ENCODE peak calls at places on chromosomes 2 and 18, in six cellular contexts. B, Z, T, J, N and Q are unnamed samples.

GRCh38 chr18:10421859-10422258 is 32.6 kb upstream of the APCDD1 start:
- DNase-seq in N (no peak), J (peak; percentile 31), T (no peak), Z (no peak), B (peak; percentile 55), Q (no peak)

GRCh38 chr18:9991021-9992000 is 77.5 kb downstream of the VAPA start:
- DNase-seq in B (no peak), T (no peak), N (no peak), J (no peak), Z (peak; percentile 14), Q (no peak)

GRCh38 chr18:34509163-34509562 is 200.9 kb upstream of the DTNA start:
- DNase-seq in N (no peak), T (no peak), J (no peak), Z (no peak), B (no peak), Q (no peak)

GRCh38 chr18:74259332-74259731 is 32.4 kb downstream of the CYB5A start:
- DNase-seq in N (no peak), B (no peak), T (no peak), J (no peak), Z (no peak), Q (no peak)

GRCh38 chr18:58785171-58785805 is 79.4 kb upstream of the ZNF532 start:
- DNase-seq in N (no peak), T (no peak), J (peak; percentile 92), Z (peak; percentile 53), B (peak; percentile 92), Q (no peak)

GRCh38 chr2:239858179-239858578 is 167.0 kb downstream of the NDUFA10 start:
- DNase-seq in Z (no peak), B (no peak), T (no peak), J (no peak), N (no peak), Q (no peak)

GRCh38 chr2:200119236-200119635 is 163.9 kb downstream of the MAIP1 start:
- DNase-seq in J (no peak), N (no peak), Z (no peak), T (no peak), B (no peak), Q (no peak)

GRCh38 chr18:56148373-56148772 is 490.0 kb downstream of the TXNL1 start:
- DNase-seq in Z (no peak), J (peak; percentile 94), T (no peak), N (no peak), B (peak; percentile 82), Q (no peak)

GRCh38 chr2:172614932-172615331 is 59.0 kb downstream of the PDK1 start:
- DNase-seq in N (no peak), B (peak; percentile 48), Z (no peak), T (no peak), J (no peak), Q (no peak)

GRCh38 chr2:222480497-222480896 is 56.2 kb downstream of the SGPP2 start:
- DNase-seq in T (no peak), B (no peak), J (no peak), Z (no peak), N (no peak), Q (no peak)

GRCh38 chr2:22957441-22957840 is 427.5 kb upstream of the KLHL29 start:
- DNase-seq in J (no peak), B (no peak), T (no peak), N (no peak), Z (no peak), Q (no peak)

GRCh38 chr2:62284471-62284870 is 88.6 kb downstream of the B3GNT2 start:
- DNase-seq in J (no peak), B (no peak), N (no peak), Z (no peak), T (no peak), Q (no peak)

GRCh38 chr18:22349317-22349898 is 68.3 kb downstream of the CTAGE1 start:
- DNase-seq in B (no peak), J (no peak), T (no peak), N (no peak), Z (no peak), Q (no peak)

GRCh38 chr18:60053747-60054304 is 154.0 kb downstream of the PMAIP1 start:
- DNase-seq in Z (peak; percentile 22), T (no peak), N (peak; percentile 60), J (peak; percentile 95), B (peak; percentile 93), Q (peak; percentile 52)

GRCh38 chr2:101803945-101804696 is 106.6 kb downstream of the MAP4K4 start:
- DNase-seq in B (no peak), Z (no peak), T (no peak), N (peak; percentile 50), J (peak; percentile 66), Q (no peak)

GRCh38 chr18:58124475-58124874 is 80.4 kb downstream of the NEDD4L start:
- DNase-seq in T (no peak), N (no peak), Z (no peak), J (no peak), B (no peak), Q (no peak)

GRCh38 chr2:67974564-67975430 is 88.0 kb downstream of the C1D start:
- DNase-seq in Z (no peak), B (peak; percentile 32), T (peak; percentile 61), J (no peak), N (no peak), Q (no peak)

GRCh38 chr2:9779572-9780264 is 63.6 kb upstream of the TAF1B start:
- DNase-seq in T (peak; percentile 46), J (no peak), N (no peak), B (no peak), Z (no peak), Q (peak; percentile 52)

GRCh38 chr18:48803518-48803917 is 147.2 kb downstream of the SMAD7 start:
- DNase-seq in Z (peak; percentile 9), J (no peak), T (peak; percentile 11), B (no peak), N (no peak), Q (no peak)

GRCh38 chr18:78503129-78503528 is 476.5 kb upstream of the SALL3 start:
- DNase-seq in B (no peak), J (no peak), Z (no peak), T (no peak), N (no peak), Q (no peak)

GRCh38 chr2:222499226-222499625 is 74.9 kb downstream of the SGPP2 start:
- DNase-seq in N (no peak), Z (no peak), B (no peak), T (no peak), J (no peak), Q (no peak)

GRCh38 chr2:2646312-2647051 is 315.4 kb upstream of the MYT1L start:
- DNase-seq in J (no peak), T (no peak), Z (no peak), B (no peak), N (no peak), Q (no peak)

GRCh38 chr2:147076634-147077033 is 768.2 kb upstream of the ACVR2A start:
- DNase-seq in N (no peak), T (no peak), J (peak; percentile 62), B (peak; percentile 56), Z (no peak), Q (no peak)

GRCh38 chr2:33134086-33134763 is 187.5 kb downstream of the LTBP1 start:
- DNase-seq in J (peak; percentile 99), Z (peak; percentile 28), B (peak; percentile 99), N (peak; percentile 67), T (no peak), Q (no peak)

GRCh38 chr2:102510791-102511575 is 38.0 kb downstream of the SLC9A4 start:
- DNase-seq in B (no peak), Z (no peak), T (no peak), J (no peak), N (no peak), Q (no peak)

GRCh38 chr18:70671889-70672551 is 383.2 kb downstream of the SOCS6 start:
- DNase-seq in T (no peak), Z (no peak), J (no peak), B (no peak), N (no peak), Q (no peak)

DNA sequence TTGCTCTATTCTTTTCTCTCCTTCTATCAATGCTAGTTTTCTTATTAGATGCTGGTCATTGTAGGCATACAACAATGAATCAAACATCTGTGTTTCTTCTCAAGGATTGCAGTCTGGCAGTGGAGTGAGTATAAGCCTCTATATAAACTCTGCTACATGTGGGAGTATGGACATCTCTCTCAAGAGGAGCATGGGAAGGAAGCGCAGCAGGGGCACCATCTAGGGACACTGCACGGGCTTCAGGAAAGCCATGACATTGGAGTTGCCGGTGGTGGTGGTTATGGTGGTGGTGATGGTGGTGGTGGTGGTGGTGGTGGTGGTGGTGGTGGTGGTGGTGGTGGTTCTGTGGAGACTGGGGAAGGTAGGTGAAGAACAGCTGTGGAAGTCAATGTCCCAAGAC is 462.6 kb downstream of the RNF144A start:
- DNase-seq in N (peak; percentile 21), J (no peak), T (no peak), B (no peak), Z (peak; percentile 24), Q (peak; percentile 39)
- TF ChIP-seq CTCF in N (peak; percentile 69), J (no peak), T (no peak), B (no peak), Z (no peak), Q (peak; percentile 45)

GRCh38 chr2:139159177-139159576 is 379.0 kb upstream of the NXPH2 start:
- DNase-seq in N (no peak), J (no peak), Z (no peak), B (no peak), T (no peak), Q (no peak)
- H3K4me3 ChIP-seq in N (no peak overlapping the region), J (no peak overlapping the region), Z (no peak overlapping the region), B (no peak overlapping the region), T (no peak overlapping the region), Q (no peak overlapping the region)

DNA sequence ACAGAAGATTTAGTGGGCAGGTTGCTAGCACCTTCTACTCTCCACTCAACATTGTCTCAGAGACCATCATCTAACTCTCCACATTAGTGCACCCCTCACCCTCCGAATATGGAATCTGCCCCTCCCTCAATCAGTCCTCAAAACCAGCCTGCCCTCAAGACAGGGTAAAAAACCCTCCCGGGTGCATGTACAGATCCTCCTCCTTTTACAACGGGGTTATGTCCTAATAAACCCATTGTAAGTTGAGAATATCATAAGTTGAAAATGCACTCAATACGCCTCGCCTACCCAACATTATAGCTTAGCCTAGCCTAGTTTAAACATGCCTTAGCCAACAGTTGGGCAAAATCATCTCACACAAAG is 183.8 kb upstream of the ARL4C start:
- DNase-seq in T (no peak), B (no peak), N (no peak), Z (no peak), J (no peak), Q (no peak)
- TF ChIP-seq CTCF in T (no peak), B (no peak), N (no peak), Z (no peak), J (no peak), Q (no peak)

GRCh38 chr2:197200657-197201056 is 109.9 kb downstream of the ANKRD44 start:
- DNase-seq in J (no peak), T (no peak), Z (no peak), B (no peak), N (no peak), Q (no peak)
- H3K4me3 ChIP-seq in J (no peak overlapping the region), T (no peak overlapping the region), Z (no peak overlapping the region), B (no peak overlapping the region), N (no peak overlapping the region), Q (no peak overlapping the region)

GRCh38 chr18:7805880-7806279 is 238.8 kb downstream of the PTPRM start:
- DNase-seq in T (no peak), N (no peak), B (no peak), J (no peak), Z (no peak), Q (no peak)
- TF ChIP-seq CTCF in T (no peak), N (no peak), B (no peak), J (peak; percentile 10), Z (no peak), Q (no peak)

GRCh38 chr18:8525692-8526091 is 83.5 kb upstream of the RAB12 start:
- DNase-seq in N (peak; percentile 8), Z (no peak), T (no peak), B (no peak), J (no peak), Q (no peak)
- H3K4me3 ChIP-seq in N (no peak overlapping the region), Z (no peak overlapping the region), T (no peak overlapping the region), B (no peak overlapping the region), J (no peak overlapping the region), Q (no peak overlapping the region)